ENCODE peak calls at places on chromosome 22, in six cellular contexts. T is IMR-90, L is A549, N is K562, V is GM12878, R is HepG2. E is an unnamed sample.
A peak's percentile ranks its signal among the peaks of the same experiment; 100 is the strongest.

GRCh38 chr22:35567214-35567792 is 26.7 kb downstream of the RASD2 start:
- DNase-seq in T (no peak), L (no peak), N (no peak), V (no peak), R (no peak), E (no peak)

GRCh38 chr22:44881624-44882023 is 128.2 kb downstream of the PHF21B start:
- DNase-seq in T (no peak), L (no peak), N (no peak), V (no peak), R (no peak), E (no peak)

GRCh38 chr22:36775589-36775965 is 342 bp downstream of the IFT27 start:
- DNase-seq in T (peak; percentile 5), L (no peak), N (no peak), V (no peak), R (no peak), E (peak; percentile 34)

GRCh38 chr22:46652081-46652929 is 32.1 kb downstream of the GRAMD4 start:
- DNase-seq in T (peak; percentile 28), L (peak; percentile 88), N (peak; percentile 67), V (no peak), R (peak; percentile 91), E (no peak)

GRCh38 chr22:30541979-30542810 is 4.3 kb downstream of the SEC14L6 start:
- DNase-seq in T (no peak), L (no peak), N (peak; percentile 34), V (no peak), R (no peak), E (no peak)

GRCh38 chr22:48247829-48248228 is 1485.4 kb downstream of the TBC1D22A start:
- DNase-seq in T (no peak), L (no peak), N (no peak), V (no peak), R (no peak), E (no peak)

GRCh38 chr22:26485013-26485412 is 1.3 kb downstream of the SRRD start:
- DNase-seq in T (no peak), L (no peak), N (no peak), V (no peak), R (no peak), E (no peak)

GRCh38 chr22:24566899-24567511 is 11.2 kb downstream of the SNRPD3 start:
- DNase-seq in T (no peak), L (no peak), N (no peak), V (no peak), R (no peak), E (no peak)

GRCh38 chr22:38935023-38935422 is 22.4 kb upstream of the APOBEC3A start:
- DNase-seq in T (no peak), L (peak; percentile 39), N (no peak), V (no peak), R (no peak), E (no peak)

GRCh38 chr22:39414886-39415285 is 15.3 kb downstream of the TAB1 start:
- DNase-seq in T (no peak), L (no peak), N (no peak), V (no peak), R (no peak), E (no peak)

GRCh38 chr22:32053165-32053755 is 10.2 kb downstream of the SLC5A1 start:
- DNase-seq in T (no peak), L (no peak), N (no peak), V (no peak), R (no peak), E (no peak)

GRCh38 chr22:37331034-37331428 is 48.7 kb downstream of the CYTH4 start:
- DNase-seq in T (peak; percentile 79), L (no peak), N (peak; percentile 34), V (no peak), R (no peak), E (no peak)

GRCh38 chr22:38097557-38098409 is 12.7 kb downstream of the BAIAP2L2 start:
- DNase-seq in T (peak; percentile 12), L (no peak), N (peak; percentile 72), V (no peak), R (no peak), E (no peak)

GRCh38 chr22:29716814-29717213 is 3.0 kb upstream of the CABP7 start:
- DNase-seq in T (peak; percentile 80), L (peak; percentile 55), N (peak; percentile 64), V (no peak), R (peak; percentile 84), E (peak; percentile 67)

GRCh38 chr22:44516841-44517240 is 18.8 kb upstream of the RTL6 start:
- DNase-seq in T (no peak), L (no peak), N (no peak), V (no peak), R (no peak), E (no peak)

GRCh38 chr22:18057568-18058209 is 20.1 kb upstream of the PEX26 start:
- DNase-seq in T (peak; percentile 100), L (peak; percentile 85), N (peak; percentile 38), V (peak; percentile 68), R (peak; percentile 63), E (no peak)

GRCh38 chr22:26914786-26915185 is 257.4 kb downstream of the MIAT start:
- DNase-seq in T (no peak), L (no peak), N (no peak), V (no peak), R (no peak), E (no peak)

GRCh38 chr22:35971418-35972119 is 57.1 kb downstream of the RBFOX2 start:
- DNase-seq in T (peak; percentile 93), L (no peak), N (no peak), V (no peak), R (peak; percentile 58), E (peak; percentile 21)

GRCh38 chr22:45932066-45932465 is 44.9 kb downstream of the WNT7B start:
- DNase-seq in T (no peak), L (no peak), N (no peak), V (no peak), R (no peak), E (no peak)

GRCh38 chr22:21927174-21927823 is 25.3 kb downstream of the PPM1F start:
- DNase-seq in T (no peak), L (no peak), N (peak; percentile 79), V (no peak), R (no peak), E (no peak)

GRCh38 chr22:24481641-24482040 is 13.5 kb upstream of the UPB1 start:
- DNase-seq in T (no peak), L (no peak), N (no peak), V (no peak), R (no peak), E (no peak)

GRCh38 chr22:45460288-45461109 is 42.2 kb upstream of the FBLN1 start:
- DNase-seq in T (peak; percentile 71), L (no peak), N (no peak), V (no peak), R (no peak), E (no peak)

GRCh38 chr22:41284465-41284864 is 1.5 kb downstream of the RANGAP1 start:
- DNase-seq in T (no peak), L (no peak), N (no peak), V (no peak), R (no peak), E (no peak)

GRCh38 chr22:41274856-41275255 is 11.1 kb downstream of the RANGAP1 start:
- DNase-seq in T (no peak), L (no peak), N (no peak), V (no peak), R (no peak), E (no peak)

GRCh38 chr22:41285441-41285819 is 557 bp downstream of the RANGAP1 start:
- DNase-seq in T (peak; percentile 96), L (peak; percentile 61), N (peak; percentile 70), V (no peak), R (peak; percentile 56), E (peak; percentile 62)

GRCh38 chr22:41280854-41281253 is 5.1 kb downstream of the RANGAP1 start:
- DNase-seq in T (no peak), L (no peak), N (no peak), V (no peak), R (no peak), E (no peak)

GRCh38 chr22:41280065-41280464 is 5.9 kb downstream of the RANGAP1 start:
- DNase-seq in T (no peak), L (no peak), N (no peak), V (no peak), R (no peak), E (no peak)
- TF ChIP-seq BHLHE40 in T (no peak), L (no peak), N (no peak), V (no peak), R (no peak), E (no peak)

DNA sequence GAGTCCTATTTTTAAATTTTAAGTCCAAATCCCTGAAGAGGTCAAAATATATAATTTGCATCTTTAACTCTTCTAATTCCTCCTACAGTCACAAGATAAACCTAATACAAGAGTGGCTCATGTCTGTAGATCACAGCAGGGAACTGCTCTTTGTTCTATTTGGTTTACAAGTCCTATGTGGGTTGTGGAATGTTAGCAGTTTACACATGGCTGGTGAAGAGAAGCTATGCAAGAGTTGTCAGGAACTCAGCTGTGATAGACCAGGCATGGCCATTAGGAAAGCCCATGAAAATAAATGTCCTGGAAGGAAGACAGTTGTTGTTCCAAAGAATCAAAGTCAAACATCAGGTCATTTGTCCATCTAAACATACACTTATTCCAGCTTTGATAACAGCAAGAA is 312.4 kb upstream of the PITPNB start:
- DNase-seq in T (peak; percentile 52), L (no peak), N (no peak), V (no peak), R (peak; percentile 82), E (peak; percentile 39)
- TF ChIP-seq BHLHE40 in T (no peak), L (no peak), N (no peak), V (no peak), R (no peak), E (no peak)

DNA sequence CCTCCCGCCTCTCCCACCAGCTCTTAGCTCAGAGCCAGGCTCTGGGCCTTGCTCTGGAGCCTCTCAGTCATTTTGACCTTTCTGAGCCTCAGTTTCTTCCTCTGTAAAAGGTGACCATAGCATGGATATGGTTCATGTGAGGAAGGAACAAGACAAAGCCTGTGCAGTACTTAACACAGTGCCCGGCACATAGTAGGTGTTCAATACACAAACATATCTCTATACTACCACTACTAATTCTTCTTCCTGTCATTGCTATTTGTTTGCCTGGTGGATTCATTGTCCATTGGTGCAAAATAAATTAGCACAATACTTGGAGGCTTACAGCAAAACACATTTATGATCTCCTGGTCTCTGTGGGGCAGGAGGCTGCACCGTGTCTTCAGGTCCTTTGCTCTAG is 21.6 kb upstream of the MPPED1 start:
- DNase-seq in T (no peak), L (no peak), N (no peak), V (no peak), R (no peak), E (no peak)
- TF ChIP-seq BHLHE40 in T (no peak), L (no peak), N (no peak), V (no peak), R (no peak), E (no peak)

GRCh38 chr22:42065408-42066132 is 5.0 kb downstream of the NAGA start:
- DNase-seq in T (no peak), L (no peak), N (no peak), V (no peak), R (no peak), E (no peak)
- TF ChIP-seq BHLHE40 in T (no peak), L (no peak), N (no peak), V (no peak), R (no peak), E (no peak)

E was measured in HEK293T.